ENCODE peak calls at places on chromosomes 3 and 15, in four cellular contexts. F is brain microvascular endothelial cell, O is SK-MEL-5, Y is NCI-H146. D is an unnamed sample.

GRCh38 chr3:51982838-51983577 is at the start of gene ACY1:
- DNase-seq in O (peak), F (peak), Y (peak), D (peak)

GRCh38 chr3:159185443-159186050 is 383.7 kb downstream of the MFSD1 start:
- DNase-seq in Y (no peak), F (no peak), O (no peak), D (no peak)

GRCh38 chr15:31469801-31470545 is 143.3 kb downstream of the KLF13 start:
- DNase-seq in O (no peak), F (no peak), Y (no peak), D (no peak)

GRCh38 chr3:39917060-39917773 is 107.8 kb downstream of the MYRIP start:
- DNase-seq in F (no peak), O (no peak), Y (no peak), D (no peak)

GRCh38 chr3:71189480-71189879 is 394.0 kb downstream of the FOXP1 start:
- DNase-seq in Y (peak), F (no peak), O (no peak), D (peak)

GRCh38 chr3:194867270-194867983 is 181.7 kb downstream of the FAM43A start:
- DNase-seq in Y (no peak), O (no peak), F (no peak), D (no peak)

GRCh38 chr15:95304116-95304873 is 1026.2 kb upstream of the NR2F2 start:
- DNase-seq in Y (no peak), O (peak), F (no peak), D (no peak)

GRCh38 chr15:59172289-59172901 is 34.2 kb upstream of the LDHAL6B start:
- DNase-seq in Y (no peak), F (no peak), O (peak), D (no peak)

GRCh38 chr15:69413822-69414701 is at the start of gene KIF23:
- DNase-seq in Y (peak), O (peak), F (peak), D (peak)

GRCh38 chr15:75904241-75904631 is 558 bp downstream of the FBXO22 start:
- DNase-seq in Y (peak), F (peak), O (peak), D (peak)

GRCh38 chr3:37661615-37662306 is 199.9 kb upstream of the CTDSPL start:
- DNase-seq in F (no peak), Y (no peak), O (no peak), D (no peak)

GRCh38 chr3:129182390-129183180 is 1.1 kb downstream of the CNBP start:
- DNase-seq in O (peak), F (no peak), Y (peak), D (no peak)

GRCh38 chr15:78058401-78058935 is 19.0 kb downstream of the TBC1D2B start:
- DNase-seq in F (no peak), Y (no peak), O (no peak), D (no peak)

GRCh38 chr15:77022646-77023575 is 28.0 kb downstream of the PSTPIP1 start:
- DNase-seq in F (no peak), O (no peak), Y (no peak), D (no peak)

GRCh38 chr3:169891886-169892285 is 19.5 kb upstream of the SAMD7 start:
- DNase-seq in Y (peak), O (no peak), F (no peak), D (no peak)

GRCh38 chr3:107589454-107589853 is 66.7 kb downstream of the BBX start:
- DNase-seq in Y (no peak), F (no peak), O (peak), D (no peak)

GRCh38 chr15:47811160-47811559 is 93.9 kb downstream of the SEMA6D start:
- DNase-seq in F (no peak), Y (no peak), O (no peak), D (no peak)

GRCh38 chr15:51401872-51402517 is 60.5 kb downstream of the GLDN start:
- DNase-seq in O (peak), Y (peak), F (peak), D (no peak)

GRCh38 chr3:156682491-156682890 is 8.1 kb downstream of the TIPARP start:
- DNase-seq in O (no peak), Y (peak), F (no peak), D (no peak)

GRCh38 chr3:188153498-188153948 is 434 bp upstream of the LPP start:
- DNase-seq in F (peak), Y (peak), O (peak), D (peak)

GRCh38 chr15:73887481-73887880 is 14.1 kb downstream of the TBC1D21 start:
- DNase-seq in F (no peak), Y (no peak), O (no peak), D (no peak)

GRCh38 chr3:128170866-128171516 is 17.7 kb downstream of the EEFSEC start:
- DNase-seq in Y (peak), F (peak), O (peak), D (peak)

GRCh38 chr3:27971600-27971999 is 249.5 kb upstream of the EOMES start:
- DNase-seq in O (no peak), Y (no peak), F (no peak), D (no peak)

GRCh38 chr15:98967096-98967495 is 40.5 kb downstream of the PGPEP1L start:
- DNase-seq in O (no peak), Y (no peak), F (no peak), D (no peak)

GRCh38 chr15:28113426-28114113 is 14.5 kb upstream of the OCA2 start:
- DNase-seq in F (no peak), O (no peak), Y (no peak), D (no peak)

GRCh38 chr3:124570232-124570631 is 160.0 kb upstream of the UMPS start:
- DNase-seq in O (no peak), F (no peak), Y (no peak), D (no peak)

GRCh38 chr3:175606650-175607318 is 747.6 kb downstream of the NAALADL2 start:
- DNase-seq in O (no peak), Y (peak), F (no peak), D (no peak)

GRCh38 chr15:101246391-101246790 is 5.5 kb downstream of the CHSY1 start:
- DNase-seq in F (no peak), Y (no peak), O (no peak), D (no peak)

GRCh38 chr15:20356444-20357138 is 185.0 kb downstream of the GOLGA6L6 start:
- DNase-seq in F (no peak), Y (no peak), O (peak), D (peak)

GRCh38 chr3:122533931-122534334 is 19.2 kb upstream of the KPNA1 start:
- DNase-seq in F (peak), O (peak), Y (no peak), D (peak)

GRCh38 chr3:49841806-49842205 is 14.6 kb downstream of the TRAIP start:
- DNase-seq in F (no peak), O (no peak), Y (no peak), D (no peak)

GRCh38 chr3:25272090-25272489 is 156.0 kb upstream of the RARB start:
- DNase-seq in Y (no peak), O (no peak), F (no peak), D (no peak)

GRCh38 chr15:51494411-51495314 is 127.9 kb downstream of the DMXL2 start:
- DNase-seq in Y (no peak), F (peak), O (no peak), D (peak)

GRCh38 chr3:121895121-121895520 is 920 bp downstream of the SLC15A2 start:
- DNase-seq in O (no peak), F (no peak), Y (no peak), D (no peak)

GRCh38 chr15:40489274-40490175 is 18.7 kb downstream of the CHST14 start:
- DNase-seq in F (no peak), Y (no peak), O (no peak), D (no peak)

GRCh38 chr15:63908986-63909385 is 75.2 kb upstream of the HERC1 start:
- DNase-seq in Y (no peak), O (no peak), F (no peak), D (peak)

D was measured in NCI-H226.